ENCODE peak calls at places on chromosome 19, in six cellular contexts. C is tibial nerve, Q is body of pancreas, A is IMR-90, J is Peyer's patch, B is transverse colon. R is an unnamed sample.

GRCh38 chr19:43576479-43576878 is 878 bp downstream of the PINLYP start:
- DNase-seq in B (no peak), J (no peak), A (no peak), Q (no peak), C (no peak), R (no peak)

GRCh38 chr19:10020851-10021250 is 7.6 kb downstream of the RDH8 start:
- DNase-seq in Q (no peak), A (no peak), B (no peak), C (no peak), J (no peak), R (no peak)

GRCh38 chr19:33248104-33248503 is 22.5 kb upstream of the SLC7A10 start:
- DNase-seq in A (no peak), J (no peak), Q (no peak), C (no peak), B (no peak), R (no peak)

GRCh38 chr19:9877775-9878510 is 42.8 kb downstream of the PIN1 start:
- DNase-seq in A (peak; percentile 70), Q (no peak), C (no peak), J (no peak), B (no peak), R (no peak)

GRCh38 chr19:29934781-29935180 is 7.3 kb upstream of the URI1 start:
- DNase-seq in J (no peak), A (no peak), B (no peak), C (no peak), Q (no peak), R (no peak)

GRCh38 chr19:14152713-14153112 is 16.3 kb upstream of the ASF1B start:
- DNase-seq in A (no peak), C (no peak), J (no peak), B (no peak), Q (no peak), R (no peak)

GRCh38 chr19:18203863-18204393 is at the start of gene RAB3A:
- DNase-seq in A (peak; percentile 100), Q (peak; percentile 100), B (peak; percentile 100), J (peak; percentile 100), C (peak; percentile 100), R (peak; percentile 95)

GRCh38 chr19:7004313-7004931 is 16.8 kb downstream of the MBD3L2B start:
- DNase-seq in A (peak; percentile 18), Q (no peak), B (no peak), J (no peak), C (no peak), R (no peak)

GRCh38 chr19:18294467-18294864 is 13.0 kb upstream of the JUND start:
- DNase-seq in Q (no peak), A (no peak), C (no peak), J (peak; percentile 65), B (peak; percentile 69), R (no peak)

GRCh38 chr19:2973229-2973628 is 4.1 kb upstream of the TLE6 start:
- DNase-seq in B (no peak), J (no peak), Q (no peak), A (no peak), C (peak; percentile 66), R (no peak)

DNA sequence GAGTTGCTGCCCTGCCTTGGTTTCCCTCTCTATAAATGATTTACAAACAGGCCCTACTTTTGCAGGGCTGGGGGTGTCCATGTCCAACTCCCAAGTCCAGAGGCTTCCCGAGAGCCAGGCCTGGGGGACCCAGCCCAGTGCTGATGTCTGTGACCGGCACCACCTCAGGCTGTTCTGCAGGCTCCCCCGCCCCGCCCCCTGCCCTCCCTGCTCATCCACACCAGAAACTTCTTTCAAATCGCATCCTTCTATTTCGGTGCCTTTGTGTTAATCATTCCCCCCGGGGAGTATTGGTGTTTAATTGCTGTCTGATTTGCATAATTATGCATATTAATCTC is 19.2 kb downstream of the TCF3 start:
- DNase-seq in Q (no peak), J (no peak), B (no peak), C (no peak), A (no peak), R (no peak)
- TF ChIP-seq POLR2A in Q (no peak), J (no peak), B (no peak), C (no peak), A (no peak), R (no peak)

GRCh38 chr19:50511069-50511822 is at the start of gene JOSD2:
- DNase-seq in C (peak; percentile 97), Q (peak; percentile 96), A (peak; percentile 99), B (peak; percentile 98), J (peak; percentile 98), R (peak; percentile 100)
- TF ChIP-seq POLR2A in C (peak; percentile 57), Q (peak; percentile 60), A (peak; percentile 55), B (peak; percentile 67), J (no peak), R (peak; percentile 77)

GRCh38 chr19:41868989-41869300 is 8.1 kb upstream of the CD79A start:
- DNase-seq in A (no peak), C (no peak), Q (no peak), B (no peak), J (no peak), R (no peak)
- TF ChIP-seq POLR2A in A (no peak), C (no peak), Q (no peak), B (no peak), J (no peak), R (no peak)

DNA sequence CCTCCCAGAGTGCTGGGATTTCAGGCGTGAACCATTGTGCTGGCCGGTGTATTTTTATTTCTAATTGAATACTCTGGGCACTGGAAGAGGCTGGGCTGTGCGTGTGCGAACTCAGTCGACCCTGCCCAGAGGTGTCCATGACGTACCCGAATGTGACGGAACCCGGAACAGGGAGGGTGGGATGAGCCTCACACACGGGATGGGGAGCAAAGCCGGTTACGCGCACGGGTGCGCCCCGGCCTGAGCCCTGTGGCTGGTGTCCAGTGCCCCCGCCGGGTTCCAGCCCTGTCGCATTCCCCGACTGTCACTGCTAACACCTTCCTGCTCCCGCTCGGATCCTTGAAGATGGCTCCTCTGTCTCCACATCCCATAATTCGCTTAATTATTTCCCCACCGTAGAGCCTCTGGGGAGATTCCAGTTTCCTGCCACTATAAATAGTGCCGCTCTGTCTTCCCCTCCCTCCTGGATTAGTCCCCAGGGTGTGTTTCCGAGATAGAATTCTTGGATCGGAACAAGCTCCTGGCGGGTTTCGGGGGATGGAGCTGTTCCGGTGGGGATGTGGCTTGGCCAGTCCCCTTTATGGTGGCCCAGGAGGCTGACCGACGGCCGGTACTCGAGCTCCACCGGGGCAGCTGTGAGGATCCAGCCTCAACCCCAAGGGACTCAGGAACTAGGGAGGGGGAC is 22.0 kb downstream of the SBNO2 start:
- DNase-seq in Q (no peak), B (no peak), A (no peak), C (no peak), J (no peak), R (no peak)
- TF ChIP-seq POLR2A in Q (no peak), B (no peak), A (no peak), C (no peak), J (no peak), R (no peak)

GRCh38 chr19:45090598-45090997 is 2.4 kb upstream of the PPP1R37 start:
- DNase-seq in B (no peak), Q (no peak), A (no peak), C (no peak), J (peak; percentile 59), R (no peak)

GRCh38 chr19:45090034-45090433 is 2.9 kb upstream of the PPP1R37 start:
- DNase-seq in C (no peak), B (no peak), Q (no peak), A (no peak), J (peak; percentile 47), R (no peak)

GRCh38 chr19:45094158-45094557 is 1.2 kb downstream of the PPP1R37 start:
- DNase-seq in Q (no peak), C (no peak), J (no peak), A (no peak), B (no peak), R (no peak)

GRCh38 chr19:45092747-45093678 is at the start of gene PPP1R37:
- DNase-seq in C (peak; percentile 92), A (peak; percentile 97), Q (peak; percentile 95), B (peak; percentile 95), J (peak; percentile 94), R (peak; percentile 83)

GRCh38 chr19:45091031-45091918 is 1.7 kb upstream of the PPP1R37 start:
- DNase-seq in A (peak; percentile 99), Q (peak; percentile 99), J (peak; percentile 99), B (peak; percentile 99), C (peak; percentile 98), R (peak; percentile 73)
- TF ChIP-seq POLR2A in A (no peak), Q (peak; percentile 75), J (peak; percentile 52), B (peak; percentile 67), C (peak; percentile 44), R (peak; percentile 22)

DNA sequence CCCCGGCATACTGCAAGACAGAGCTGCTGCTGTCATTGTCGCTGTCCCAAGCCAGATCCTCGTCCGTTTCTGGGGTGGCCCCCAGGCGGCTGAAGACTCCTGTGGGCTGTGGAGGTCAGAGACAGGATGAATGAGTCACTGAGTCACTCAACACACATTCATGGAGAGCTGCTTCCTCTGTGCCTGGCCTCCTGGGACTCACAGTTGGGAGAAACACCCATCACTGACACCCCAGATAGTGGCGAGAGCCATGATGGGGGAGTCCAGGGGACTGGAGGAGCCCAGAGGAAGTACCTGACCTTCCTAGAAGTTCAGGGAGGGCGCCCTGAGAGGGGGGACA is 26.0 kb downstream of the C19orf47 start:
- DNase-seq in Q (no peak), A (no peak), C (no peak), B (no peak), J (no peak), R (peak; percentile 44)
- TF ChIP-seq POLR2A in Q (no peak), A (no peak), C (no peak), B (no peak), J (no peak), R (no peak)

GRCh38 chr19:28065026-28065425 is 1147.9 kb downstream of the UQCRFS1 start:
- DNase-seq in C (no peak), A (no peak), Q (no peak), J (no peak), B (no peak), R (no peak)
- TF ChIP-seq POLR2A in C (no peak), A (no peak), Q (no peak), J (no peak), B (no peak), R (no peak)

R was measured in H54.